ENCODE peak calls at places on chromosomes 7 and 10, in eight cellular contexts. Z is uterus; N is LoVo; K is activated CD4-positive, CD25-positive, alpha-beta regulatory T cell; D is posterior cingulate gyrus; J is iPS DF 6.9; U is non-pigmented ciliary epithelial cell; S is GM12865. V is an unnamed sample.

GRCh38 chr7:85262891-85263290 is 76.0 kb upstream of the SEMA3D start:
- DNase-seq in Z (no peak), N (no peak), K (no peak), D (no peak), J (no peak), U (no peak), S (no peak), V (no peak)

GRCh38 chr7:101133621-101134398 is 6.9 kb downstream of the SERPINE1 start:
- DNase-seq in Z (no peak), N (no peak), K (no peak), D (no peak), J (no peak), U (peak; percentile 42), S (no peak), V (no peak)

GRCh38 chr10:84193327-84193726 is 1.0 kb upstream of the CDHR1 start:
- DNase-seq in Z (no peak), N (no peak), K (no peak), D (no peak), J (no peak), U (no peak), S (no peak), V (no peak)

GRCh38 chr10:8295311-8295710 is 240.8 kb downstream of the GATA3 start:
- DNase-seq in Z (no peak), N (no peak), K (no peak), D (no peak), J (no peak), U (no peak), S (no peak), V (no peak)

GRCh38 chr10:93695720-93696119 is 6.7 kb downstream of the FRA10AC1 start:
- DNase-seq in Z (no peak), N (no peak), K (no peak), D (no peak), J (no peak), U (no peak), S (no peak), V (no peak)

GRCh38 chr10:43802988-43803696 is 154.5 kb upstream of the ZNF32 start:
- DNase-seq in Z (no peak), N (no peak), K (no peak), D (no peak), J (no peak), U (no peak), S (no peak), V (no peak)

GRCh38 chr10:3803884-3804741 is 19.1 kb upstream of the KLF6 start:
- DNase-seq in Z (no peak), N (no peak), K (no peak), D (no peak), J (no peak), U (no peak), S (no peak), V (no peak)

GRCh38 chr10:79072994-79073654 is 4.4 kb downstream of the ZMIZ1 start:
- DNase-seq in Z (no peak), N (no peak), K (no peak), D (no peak), J (no peak), U (no peak), S (no peak), V (no peak)

GRCh38 chr7:112129655-112130323 is 76.4 kb downstream of the DOCK4 start:
- DNase-seq in Z (peak; percentile 25), N (no peak), K (no peak), D (no peak), J (no peak), U (no peak), S (no peak), V (no peak)

GRCh38 chr10:82982110-82982608 is 1107.2 kb downstream of the NRG3 start:
- DNase-seq in Z (no peak), N (no peak), K (no peak), D (no peak), J (no peak), U (peak; percentile 84), S (no peak), V (peak; percentile 97)

GRCh38 chr7:76338298-76339084 is 20.3 kb downstream of the YWHAG start:
- DNase-seq in Z (no peak), N (peak; percentile 49), K (no peak), D (no peak), J (no peak), U (no peak), S (no peak), V (no peak)